ENCODE peak calls at places on chromosome 14, in six cellular contexts. T is adipocyte, H is HCT116, Z is T-helper 1 cell, V is pons, B is T-helper 2 cell. W is an unnamed sample.

GRCh38 chr14:34981743-34982420 is 910 bp upstream of the SRP54 start:
- DNase-seq in V (peak), Z (peak), H (peak), B (no peak), T (peak), W (peak)

GRCh38 chr14:95828649-95829265 is 47.9 kb upstream of the TUNAR start:
- DNase-seq in Z (no peak), V (no peak), B (no peak), H (no peak), T (no peak), W (no peak)

GRCh38 chr14:61213116-61213720 is 67.9 kb downstream of the TMEM30B start:
- DNase-seq in Z (no peak), B (no peak), T (peak), H (no peak), V (no peak), W (no peak)

GRCh38 chr14:44339256-44339655 is 167.8 kb downstream of the FSCB start:
- DNase-seq in T (no peak), V (no peak), Z (no peak), H (no peak), B (no peak), W (no peak)

GRCh38 chr14:35122696-35123387 is 490 bp downstream of the PRORP start:
- DNase-seq in H (no peak), B (peak), T (peak), V (peak), Z (no peak), W (peak)

GRCh38 chr14:23379331-23380196 is 2.7 kb downstream of the CMTM5 start:
- DNase-seq in H (peak), B (peak), V (peak), Z (peak), T (peak), W (peak)

GRCh38 chr14:71465316-71465715 is 466.9 kb upstream of the RGS6 start:
- DNase-seq in B (no peak), T (no peak), H (no peak), V (no peak), Z (no peak), W (no peak)

GRCh38 chr14:68924392-68925158 is 54.5 kb downstream of the ACTN1 start:
- DNase-seq in T (peak), B (no peak), Z (no peak), H (no peak), V (no peak), W (no peak)

GRCh38 chr14:77459072-77459723 is 1.3 kb downstream of the AHSA1 start:
- DNase-seq in T (peak), Z (peak), B (peak), H (peak), V (peak), W (peak)

GRCh38 chr14:93729993-93730392 is 58.3 kb downstream of the PRIMA1 start:
- DNase-seq in Z (no peak), H (peak), B (no peak), V (peak), T (no peak), W (no peak)

GRCh38 chr14:105069887-105070759 is 4.9 kb upstream of the GPR132 start:
- DNase-seq in V (peak), H (no peak), T (no peak), B (no peak), Z (peak), W (no peak)

W was measured in Karpas-422.